ENCODE peak calls at places on chromosomes 12 and 14, in four cellular contexts. Y is LHCN-M2, O is ureter, Z is NCI-H1105. T is an unnamed sample.
A peak's percentile ranks its signal among the peaks of the same experiment; 100 is the strongest.

GRCh38 chr12:47820631-47821345 is 1.1 kb upstream of the HDAC7 start:
- DNase-seq in O (peak; percentile 92), Y (peak; percentile 99), Z (no peak), T (peak; percentile 94)

GRCh38 chr12:88893801-88894200 is 313.5 kb upstream of the KITLG start:
- DNase-seq in O (no peak), Z (no peak), Y (no peak), T (no peak)

GRCh38 chr14:85934123-85934885 is 404.4 kb downstream of the FLRT2 start:
- DNase-seq in Z (peak; percentile 30), O (no peak), Y (peak; percentile 46), T (peak; percentile 7)

GRCh38 chr12:47088021-47088944 is 8.5 kb upstream of the AMIGO2 start:
- DNase-seq in Z (peak; percentile 91), O (no peak), Y (peak; percentile 85), T (peak; percentile 57)

GRCh38 chr14:50932592-50933500 is 11.4 kb downstream of the PYGL start:
- DNase-seq in Z (no peak), O (no peak), Y (no peak), T (no peak)

GRCh38 chr12:34299802-34300193 is 277.5 kb downstream of the ALG10 start:
- DNase-seq in O (no peak), Z (no peak), Y (no peak), T (no peak)

GRCh38 chr12:6180300-6181051 is 19.7 kb upstream of the CD9 start:
- DNase-seq in Z (no peak), O (no peak), Y (peak; percentile 94), T (no peak)

GRCh38 chr14:77582511-77582910 is 33.9 kb downstream of the SPTLC2 start:
- DNase-seq in Y (peak; percentile 72), Z (no peak), O (no peak), T (no peak)

GRCh38 chr12:11881835-11882234 is 188.9 kb upstream of the BCL2L14 start:
- DNase-seq in Y (no peak), O (no peak), Z (no peak), T (no peak)

GRCh38 chr12:24534632-24535031 is 414.3 kb downstream of the BCAT1 start:
- DNase-seq in Z (no peak), O (no peak), Y (peak; percentile 9), T (peak; percentile 17)

GRCh38 chr12:42609605-42610004 is 20.1 kb upstream of the PRICKLE1 start:
- DNase-seq in Y (peak; percentile 23), O (no peak), Z (no peak), T (no peak)

GRCh38 chr12:64681200-64682052 is 71.1 kb downstream of the RASSF3 start:
- DNase-seq in O (no peak), Z (no peak), Y (no peak), T (no peak)

GRCh38 chr12:94178886-94179285 is 30.5 kb downstream of the PLXNC1 start:
- DNase-seq in Z (no peak), Y (no peak), O (no peak), T (no peak)